ENCODE peak calls at places on chromosomes 2 and 18, in six cellular contexts. L is activated naive CD8-positive, alpha-beta T cell treated with anti-CD3 and anti-CD28 coated beads, Interleukin-2, amount 10 ng/mL, durations not matched to agents 7 days and 5 days; S is kidney; O is right atrium auricular region; K is substantia nigra; X is Karpas-422. B is an unnamed sample.

GRCh38 chr18:31738460-31739407 is 21.9 kb downstream of the SLC25A52 start:
- DNase-seq in L (no peak), S (no peak), O (no peak), K (no peak), X (peak), B (no peak)

GRCh38 chr2:141589314-141589713 is 541.5 kb downstream of the LRP1B start:
- DNase-seq in L (no peak), S (no peak), O (no peak), K (no peak), X (no peak), B (no peak)

GRCh38 chr2:39642054-39642742 is 23.5 kb upstream of the TMEM178A start:
- DNase-seq in L (no peak), S (no peak), O (no peak), K (no peak), X (no peak), B (no peak)

GRCh38 chr18:42892181-42892580 is 223.3 kb downstream of the RIT2 start:
- DNase-seq in L (no peak), S (no peak), O (no peak), K (no peak), X (no peak), B (no peak)

GRCh38 chr2:112646102-112646719 is 472 bp downstream of the SLC20A1 start:
- DNase-seq in L (peak), S (no peak), O (no peak), K (peak), X (peak), B (no peak)

GRCh38 chr2:232330068-232330999 is 48.2 kb upstream of the ALPP start:
- DNase-seq in L (peak), S (peak), O (no peak), K (no peak), X (no peak), B (no peak)

GRCh38 chr2:26521913-26522180 is 43.9 kb upstream of the OTOF start:
- DNase-seq in L (no peak), S (no peak), O (no peak), K (no peak), X (no peak), B (no peak)

GRCh38 chr2:37481244-37481643 is 136.8 kb downstream of the QPCT start:
- DNase-seq in L (no peak), S (peak), O (no peak), K (no peak), X (no peak), B (no peak)

GRCh38 chr2:2672249-2672648 is 341.2 kb upstream of the MYT1L start:
- DNase-seq in L (no peak), S (no peak), O (no peak), K (no peak), X (no peak), B (no peak)

GRCh38 chr2:218870984-218871344 is 9.7 kb upstream of the WNT10A start:
- DNase-seq in L (no peak), S (no peak), O (no peak), K (peak), X (peak), B (no peak)

GRCh38 chr18:76518543-76519155 is 23.6 kb upstream of the ZNF516 start:
- DNase-seq in L (no peak), S (peak), O (peak), K (no peak), X (peak), B (no peak)

GRCh38 chr2:46164581-46165301 is 132.5 kb upstream of the EPAS1 start:
- DNase-seq in L (no peak), S (peak), O (peak), K (peak), X (no peak), B (no peak)

GRCh38 chr2:231480781-231481180 is 16.5 kb upstream of the NCL start:
- DNase-seq in L (no peak), S (no peak), O (no peak), K (no peak), X (no peak), B (no peak)

GRCh38 chr18:3985664-3986063 is 469.4 kb downstream of the DLGAP1 start:
- DNase-seq in L (no peak), S (no peak), O (no peak), K (no peak), X (no peak), B (no peak)

B was measured in memory B cell.